ENCODE peak calls at places on chromosome 5, in four cellular contexts. H is stimulated activated effector memory CD8-positive, alpha-beta T cell treated with anti-CD3 and anti-CD28 coated beads, Interleukin-12 subunit alpha, Interleukin-12 subunit beta, amount 100 ng/mL, for 72 hours; A is ELR; U is sciatic nerve. M is an unnamed sample.

GRCh38 chr5:151596839-151597539 is 5.9 kb upstream of the FAT2 start:
- DNase-seq in H (no peak), A (no peak), U (no peak), M (peak)

GRCh38 chr5:146965781-146966659 is 87.5 kb upstream of the PPP2R2B start:
- DNase-seq in H (peak), A (peak), U (peak), M (peak)

GRCh38 chr5:169251685-169252084 is 49.3 kb downstream of the SLIT3 start:
- DNase-seq in H (no peak), A (no peak), U (no peak), M (no peak)

GRCh38 chr5:138874241-138874640 is 894 bp downstream of the LRRTM2 start:
- DNase-seq in H (no peak), A (peak), U (no peak), M (no peak)

GRCh38 chr5:66209350-66209749 is 65.2 kb downstream of the SREK1 start:
- DNase-seq in H (no peak), A (peak), U (no peak), M (peak)

GRCh38 chr5:94857119-94857518 is 238.7 kb downstream of the SLF1 start:
- DNase-seq in H (no peak), A (no peak), U (no peak), M (no peak)

GRCh38 chr5:154092356-154092755 is 53.6 kb downstream of the MFAP3 start:
- DNase-seq in H (no peak), A (no peak), U (no peak), M (peak)

GRCh38 chr5:149912226-149912864 is 32.2 kb downstream of the PDE6A start:
- DNase-seq in H (no peak), A (no peak), U (no peak), M (no peak)

GRCh38 chr5:57215629-57216195 is 41.9 kb downstream of the GPBP1 start:
- DNase-seq in H (no peak), A (peak), U (no peak), M (peak)

GRCh38 chr5:116078199-116078598 is 6.6 kb upstream of the COMMD10 start:
- DNase-seq in H (no peak), A (no peak), U (no peak), M (no peak)